ENCODE peak calls at places on chromosomes 3 and 15, in nine cellular contexts. N is endothelial cell of umbilical vein, K is IMR-90, F is OCI-LY7, L is H9, P is HepG2, C is neural progenitor cell, U is fibroblast of lung, J is GM23248. Y is an unnamed sample.

GRCh38 chr3:172749201-172749965 is 1.1 kb upstream of the ECT2 start:
- DNase-seq in N (peak; percentile 84), K (peak; percentile 96), F (no peak), L (no peak), P (peak; percentile 88), C (no peak), U (peak; percentile 95), J (peak; percentile 96), Y (no peak)

GRCh38 chr3:29152379-29152778 is 128.5 kb upstream of the RBMS3 start:
- DNase-seq in N (no peak), K (no peak), F (no peak), L (peak; percentile 41), P (no peak), C (peak; percentile 28), U (no peak), J (no peak), Y (no peak)

GRCh38 chr3:186620213-186621092 is 7.6 kb downstream of the AHSG start:
- DNase-seq in N (no peak), K (no peak), F (no peak), L (no peak), P (no peak), C (no peak), U (no peak), J (no peak), Y (no peak)

GRCh38 chr15:80204231-80204630 is 47.8 kb downstream of the CTXND1 start:
- DNase-seq in N (no peak), K (no peak), F (no peak), L (no peak), P (no peak), C (no peak), U (no peak), J (no peak), Y (no peak)

GRCh38 chr3:171356251-171356650 is 104.0 kb downstream of the TNIK start:
- DNase-seq in N (peak; percentile 44), K (no peak), F (no peak), L (no peak), P (no peak), C (no peak), U (no peak), J (peak; percentile 20), Y (no peak)

GRCh38 chr15:88498991-88499390 is 31.5 kb downstream of the MRPS11 start:
- DNase-seq in N (no peak), K (no peak), F (no peak), L (no peak), P (no peak), C (peak; percentile 31), U (no peak), J (no peak), Y (no peak)

GRCh38 chr3:12224181-12225147 is 64.4 kb upstream of the PPARG start:
- DNase-seq in N (no peak), K (peak; percentile 49), F (no peak), L (no peak), P (peak; percentile 46), C (peak; percentile 29), U (peak; percentile 96), J (no peak), Y (no peak)

GRCh38 chr15:43105077-43105769 is 615 bp downstream of the UBR1 start:
- DNase-seq in N (no peak), K (peak; percentile 5), F (peak; percentile 63), L (no peak), P (peak; percentile 9), C (peak; percentile 8), U (no peak), J (peak; percentile 50), Y (no peak)

GRCh38 chr3:112027839-112028238 is 6.7 kb upstream of the TMPRSS7 start:
- DNase-seq in N (no peak), K (no peak), F (no peak), L (no peak), P (no peak), C (no peak), U (no peak), J (no peak), Y (no peak)

GRCh38 chr3:107235923-107236315 is 141.3 kb upstream of the CCDC54 start:
- DNase-seq in N (peak; percentile 88), K (peak; percentile 89), F (peak; percentile 82), L (peak; percentile 38), P (peak; percentile 66), C (peak; percentile 81), U (peak; percentile 95), J (peak; percentile 88), Y (peak; percentile 68)

GRCh38 chr15:62138124-62138523 is 27.0 kb downstream of the C2CD4B start:
- DNase-seq in N (peak; percentile 94), K (peak; percentile 70), F (no peak), L (no peak), P (no peak), C (no peak), U (peak; percentile 73), J (peak; percentile 57), Y (no peak)

GRCh38 chr3:53269888-53270880 is 14.4 kb upstream of the TKT start:
- DNase-seq in N (peak; percentile 90), K (peak; percentile 98), F (no peak), L (peak; percentile 95), P (peak; percentile 97), C (peak; percentile 88), U (peak; percentile 98), J (peak; percentile 98), Y (peak; percentile 50)

GRCh38 chr3:110738531-110738930 is 333.1 kb upstream of the NECTIN3 start:
- DNase-seq in N (no peak), K (peak; percentile 18), F (no peak), L (no peak), P (no peak), C (no peak), U (no peak), J (peak; percentile 34), Y (no peak)

DNA sequence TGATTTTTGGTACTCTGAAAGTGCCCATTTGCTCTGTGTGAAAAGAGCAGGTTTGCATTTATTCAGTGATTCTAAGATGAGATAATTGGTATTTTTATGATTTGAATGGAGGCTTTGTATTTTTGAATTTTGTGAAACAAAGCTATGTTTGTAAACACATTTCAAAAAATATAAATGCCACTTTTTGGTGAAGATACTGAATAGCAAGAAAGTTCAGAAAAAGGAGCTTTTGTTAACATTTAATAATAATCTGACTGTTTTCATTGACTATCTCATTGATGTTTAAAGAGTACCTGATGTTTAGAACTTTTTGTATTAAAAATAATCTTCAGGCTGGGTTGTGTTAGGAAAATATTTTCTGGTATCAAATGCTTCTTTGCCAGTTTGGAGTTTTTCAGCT is 23.7 kb downstream of the TCF12 start:
- DNase-seq in N (no peak), K (no peak), F (no peak), L (no peak), P (no peak), C (no peak), U (no peak), J (no peak), Y (no peak)
- H4K20me1 ChIP-seq in N (peaks cover 21% of the 10 kb centered on the region), K (peaks cover 45% of the 10 kb centered on the region), F (peaks cover 4% of the 10 kb centered on the region), L (no peaks in the 10 kb centered on the region), P (peaks cover 13% of the 10 kb centered on the region), C (peaks cover 63% of the 10 kb centered on the region), U (no peaks in the 10 kb centered on the region), J (no peaks in the 10 kb centered on the region), Y (peaks cover 37% of the 10 kb centered on the region)

GRCh38 chr3:152290374-152290773 is 21.6 kb downstream of the MBNL1 start:
- DNase-seq in N (no peak), K (no peak), F (no peak), L (no peak), P (no peak), C (no peak), U (no peak), J (no peak), Y (no peak)
- H4K20me1 ChIP-seq in N (peaks cover 23% of the 10 kb centered on the region), K (peaks cover 57% of the 10 kb centered on the region), F (peaks cover 54% of the 10 kb centered on the region), L (no peaks in the 10 kb centered on the region), P (peaks cover 5% of the 10 kb centered on the region), C (no peaks in the 10 kb centered on the region), U (no peaks in the 10 kb centered on the region), J (peaks cover 4% of the 10 kb centered on the region), Y (peaks cover 73% of the 10 kb centered on the region)

DNA sequence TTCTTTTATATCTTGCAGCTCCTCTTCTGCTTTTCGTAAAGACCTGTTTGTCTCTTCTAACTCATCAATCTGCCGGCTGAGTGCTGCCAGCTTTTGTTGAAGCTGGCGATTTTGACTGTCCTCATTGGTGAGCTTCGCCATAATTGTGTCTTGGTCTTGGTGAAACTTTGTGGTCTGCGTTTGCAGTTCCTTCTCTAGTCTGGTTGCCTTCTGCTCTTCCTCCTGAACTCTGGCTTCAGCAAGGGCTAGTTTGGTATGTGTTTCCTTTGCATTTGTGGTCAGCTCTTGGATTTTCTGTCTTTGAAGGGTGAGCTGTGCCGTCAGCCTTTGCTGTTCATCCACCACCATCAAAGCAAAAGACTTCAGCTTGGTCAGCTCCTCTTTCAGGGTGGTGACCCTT is 32.9 kb downstream of the CMSS1 start:
- DNase-seq in N (no peak), K (no peak), F (no peak), L (no peak), P (no peak), C (no peak), U (no peak), J (no peak), Y (no peak)
- H4K20me1 ChIP-seq in N (peaks cover 5% of the 10 kb centered on the region), K (peaks cover 40% of the 10 kb centered on the region), F (peaks cover 20% of the 10 kb centered on the region), L (no peaks in the 10 kb centered on the region), P (peaks cover 45% of the 10 kb centered on the region), C (no peaks in the 10 kb centered on the region), U (no peaks in the 10 kb centered on the region), J (no peaks in the 10 kb centered on the region), Y (peaks cover 29% of the 10 kb centered on the region)

GRCh38 chr15:68788265-68788624 is 32.5 kb downstream of the ANP32A start:
- DNase-seq in N (no peak), K (no peak), F (no peak), L (no peak), P (no peak), C (no peak), U (no peak), J (no peak), Y (no peak)
- H4K20me1 ChIP-seq in N (no peaks in the 10 kb centered on the region), K (peaks cover 59% of the 10 kb centered on the region), F (peaks cover 58% of the 10 kb centered on the region), L (no peaks in the 10 kb centered on the region), P (peaks cover 79% of the 10 kb centered on the region), C (peaks cover 100% of the 10 kb centered on the region), U (no peaks in the 10 kb centered on the region), J (peaks cover 7% of the 10 kb centered on the region), Y (peaks cover 98% of the 10 kb centered on the region)

DNA sequence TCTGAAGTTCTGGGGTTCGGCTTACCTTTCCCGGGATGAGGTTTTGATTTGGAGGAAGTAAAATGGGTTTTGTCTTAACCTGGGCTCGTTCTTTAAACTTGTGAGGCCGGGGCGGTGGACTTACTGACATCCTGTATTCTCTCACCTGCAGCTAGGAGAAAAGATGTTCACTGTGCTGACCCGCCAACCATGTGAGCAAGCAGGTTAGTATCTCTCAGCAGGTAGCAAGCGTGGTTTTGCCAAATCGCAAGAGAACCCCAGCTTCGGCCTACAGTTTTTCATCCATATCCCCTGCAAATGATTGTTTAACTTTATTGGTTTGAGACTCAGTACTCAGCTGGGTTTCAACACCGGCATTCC is 891 bp downstream of the ENTPD3 start:
- DNase-seq in N (no peak), K (no peak), F (no peak), L (no peak), P (no peak), C (no peak), U (no peak), J (no peak), Y (no peak)
- H4K20me1 ChIP-seq in N (no peaks in the 10 kb centered on the region), K (no peaks in the 10 kb centered on the region), F (no peaks in the 10 kb centered on the region), L (no peaks in the 10 kb centered on the region), P (no peaks in the 10 kb centered on the region), C (peaks cover 3% of the 10 kb centered on the region), U (peaks cover 2% of the 10 kb centered on the region), J (no peaks in the 10 kb centered on the region), Y (no peaks in the 10 kb centered on the region)